ENCODE peak calls at places on chromosomes 2 and 18, in six cellular contexts. Z is GM12878; P is neural progenitor cell; F is body of pancreas; Y is tibial nerve; D is CD8-positive, alpha-beta T cell. W is an unnamed sample.
A peak's percentile ranks its signal among the peaks of the same experiment; 100 is the strongest.

GRCh38 chr2:127996160-127996559 is 31.7 kb downstream of the SAP130 start:
- DNase-seq in Z (no peak), P (no peak), F (peak; percentile 7), Y (no peak), D (no peak), W (no peak)

GRCh38 chr2:43412121-43412753 is 183.6 kb downstream of the THADA start:
- DNase-seq in Z (no peak), P (no peak), F (no peak), Y (no peak), D (no peak), W (no peak)

GRCh38 chr2:155944209-155944608 is 388.3 kb downstream of the NR4A2 start:
- DNase-seq in Z (no peak), P (no peak), F (no peak), Y (no peak), D (no peak), W (no peak)

GRCh38 chr18:44715245-44715644 is 34.6 kb downstream of the SETBP1 start:
- DNase-seq in Z (no peak), P (peak; percentile 61), F (no peak), Y (peak; percentile 29), D (no peak), W (no peak)

GRCh38 chr2:224927671-224928173 is 114.5 kb downstream of the DOCK10 start:
- DNase-seq in Z (no peak), P (no peak), F (peak; percentile 11), Y (no peak), D (peak; percentile 50), W (no peak)

GRCh38 chr2:25324905-25325592 is 16.7 kb downstream of the DNMT3A start:
- DNase-seq in Z (no peak), P (no peak), F (peak; percentile 27), Y (peak; percentile 50), D (no peak), W (no peak)

GRCh38 chr2:9753276-9753600 is 90.0 kb upstream of the TAF1B start:
- DNase-seq in Z (peak; percentile 69), P (peak; percentile 42), F (peak; percentile 39), Y (peak; percentile 31), D (peak; percentile 16), W (no peak)

GRCh38 chr2:191376981-191377629 is 131.9 kb downstream of the MYO1B start:
- DNase-seq in Z (peak; percentile 5), P (no peak), F (peak; percentile 77), Y (peak; percentile 70), D (no peak), W (peak; percentile 49)

GRCh38 chr2:14301331-14301730 is 331.2 kb upstream of the LRATD1 start:
- DNase-seq in Z (no peak), P (peak; percentile 67), F (no peak), Y (no peak), D (no peak), W (no peak)

GRCh38 chr2:68103026-68103425 is 40.2 kb upstream of the C1D start:
- DNase-seq in Z (no peak), P (no peak), F (no peak), Y (no peak), D (no peak), W (no peak)

GRCh38 chr2:39893616-39894015 is 114.6 kb upstream of the THUMPD2 start:
- DNase-seq in Z (no peak), P (no peak), F (no peak), Y (no peak), D (no peak), W (no peak)

GRCh38 chr2:186309901-186310300 is 176.2 kb upstream of the ZC3H15 start:
- DNase-seq in Z (no peak), P (no peak), F (peak; percentile 45), Y (no peak), D (no peak), W (no peak)

GRCh38 chr2:209495855-209496585 is 72.2 kb downstream of the MAP2 start:
- DNase-seq in Z (no peak), P (no peak), F (peak; percentile 63), Y (no peak), D (no peak), W (no peak)

GRCh38 chr2:98127229-98127989 is 40.4 kb downstream of the VWA3B start:
- DNase-seq in Z (no peak), P (no peak), F (no peak), Y (no peak), D (no peak), W (no peak)

GRCh38 chr18:50231621-50232020 is 34.7 kb downstream of the CFAP53 start:
- DNase-seq in Z (no peak), P (no peak), F (no peak), Y (no peak), D (no peak), W (no peak)

GRCh38 chr18:57542126-57542525 is 44.4 kb downstream of the FECH start:
- DNase-seq in Z (no peak), P (no peak), F (no peak), Y (no peak), D (no peak), W (no peak)

GRCh38 chr2:233033672-233034071 is 1.2 kb downstream of the NEU2 start:
- DNase-seq in Z (no peak), P (no peak), F (no peak), Y (no peak), D (no peak), W (no peak)

GRCh38 chr18:13611058-13611615 is 115.2 kb downstream of the FAM210A start:
- DNase-seq in Z (no peak), P (peak; percentile 51), F (peak; percentile 38), Y (no peak), D (no peak), W (no peak)

GRCh38 chr2:179686718-179687342 is 174.6 kb downstream of the ZNF385B start:
- DNase-seq in Z (no peak), P (no peak), F (no peak), Y (peak; percentile 28), D (no peak), W (no peak)

GRCh38 chr2:63488118-63488713 is 100.1 kb downstream of the WDPCP start:
- DNase-seq in Z (no peak), P (peak; percentile 42), F (peak; percentile 53), Y (no peak), D (no peak), W (no peak)

GRCh38 chr2:149735237-149735958 is 147.8 kb upstream of the MMADHC start:
- DNase-seq in Z (no peak), P (no peak), F (no peak), Y (no peak), D (no peak), W (no peak)

GRCh38 chr18:8685141-8685913 is 20.0 kb upstream of the MTCL1 start:
- DNase-seq in Z (no peak), P (peak; percentile 37), F (no peak), Y (no peak), D (no peak), W (no peak)

GRCh38 chr2:23464156-23464555 is 79.2 kb downstream of the KLHL29 start:
- DNase-seq in Z (no peak), P (no peak), F (no peak), Y (no peak), D (no peak), W (no peak)

GRCh38 chr18:44761812-44762211 is 81.1 kb downstream of the SETBP1 start:
- DNase-seq in Z (no peak), P (no peak), F (peak; percentile 93), Y (no peak), D (no peak), W (no peak)

GRCh38 chr2:216504376-216504762 is 5.7 kb downstream of the RPL37A start:
- DNase-seq in Z (no peak), P (no peak), F (no peak), Y (no peak), D (no peak), W (no peak)

GRCh38 chr2:204479557-204479956 is 65.7 kb upstream of the PARD3B start:
- DNase-seq in Z (no peak), P (no peak), F (no peak), Y (no peak), D (no peak), W (no peak)

GRCh38 chr2:42245392-42245791 is 76.2 kb downstream of the EML4 start:
- DNase-seq in Z (no peak), P (no peak), F (no peak), Y (no peak), D (no peak), W (no peak)

GRCh38 chr2:42241517-42241916 is 72.4 kb downstream of the EML4 start:
- DNase-seq in Z (no peak), P (no peak), F (no peak), Y (no peak), D (no peak), W (no peak)

GRCh38 chr2:42248846-42249245 is 79.7 kb downstream of the EML4 start:
- DNase-seq in Z (no peak), P (no peak), F (no peak), Y (no peak), D (no peak), W (no peak)

GRCh38 chr2:42243297-42243696 is 74.1 kb downstream of the EML4 start:
- DNase-seq in Z (no peak), P (no peak), F (no peak), Y (no peak), D (no peak), W (no peak)

GRCh38 chr2:42244520-42244919 is 75.4 kb downstream of the EML4 start:
- DNase-seq in Z (no peak), P (no peak), F (no peak), Y (no peak), D (no peak), W (no peak)
- TF ChIP-seq CTCF in Z (no peak), P (no peak), F (no peak), Y (no peak), D (no peak), W (no peak)

GRCh38 chr2:197591706-197592072 is 75.8 kb downstream of the MOB4 start:
- DNase-seq in Z (no peak), P (no peak), F (no peak), Y (no peak), D (no peak), W (no peak)
- TF ChIP-seq CTCF in Z (no peak), P (no peak), F (no peak), Y (no peak), D (no peak), W (no peak)

GRCh38 chr2:144571770-144572169 is 51.9 kb upstream of the ZEB2 start:
- DNase-seq in Z (no peak), P (no peak), F (no peak), Y (no peak), D (no peak), W (no peak)

GRCh38 chr2:144572977-144573376 is 53.1 kb upstream of the ZEB2 start:
- DNase-seq in Z (no peak), P (no peak), F (no peak), Y (no peak), D (no peak), W (no peak)

GRCh38 chr2:144567745-144568144 is 47.8 kb upstream of the ZEB2 start:
- DNase-seq in Z (no peak), P (peak; percentile 45), F (no peak), Y (no peak), D (no peak), W (no peak)

GRCh38 chr2:144570566-144570965 is 50.6 kb upstream of the ZEB2 start:
- DNase-seq in Z (no peak), P (no peak), F (no peak), Y (no peak), D (no peak), W (no peak)
- TF ChIP-seq CTCF in Z (no peak), P (no peak), F (no peak), Y (no peak), D (no peak), W (no peak)

DNA sequence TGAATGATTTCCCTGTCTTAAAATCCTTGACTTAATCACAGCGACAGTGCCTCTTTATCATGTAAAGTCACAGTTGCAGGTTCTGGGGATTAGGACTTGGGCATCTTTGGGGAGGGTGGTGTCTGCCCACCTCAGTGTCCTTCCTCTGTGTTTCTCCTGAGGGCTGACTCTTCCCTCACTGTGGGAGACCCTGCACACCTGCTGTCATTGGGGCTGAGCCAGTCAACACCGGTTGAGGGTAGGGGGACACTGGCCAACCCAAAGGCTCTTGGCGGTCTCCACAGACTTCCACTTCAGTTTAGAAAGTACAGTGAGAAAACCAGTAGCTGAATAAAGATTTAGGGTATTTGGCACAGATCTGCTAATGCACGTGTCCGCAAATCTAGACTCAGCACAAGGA is 36.9 kb downstream of the AGAP1 start:
- DNase-seq in Z (no peak), P (no peak), F (no peak), Y (no peak), D (no peak), W (no peak)
- TF ChIP-seq CTCF in Z (no peak), P (no peak), F (no peak), Y (no peak), D (no peak), W (no peak)